ENCODE peak calls at places on chromosome 2, in five cellular contexts. R, B, O, S and Y are unnamed samples.

GRCh38 chr2:128196026-128196822 is 105.2 kb downstream of the UGGT1 start:
- DNase-seq in S (no peak), O (no peak), R (peak), B (no peak), Y (no peak)

GRCh38 chr2:31382452-31383120 is 32.0 kb downstream of the XDH start:
- DNase-seq in O (no peak), S (no peak), R (peak), B (no peak), Y (peak)

GRCh38 chr2:14451312-14451711 is 181.2 kb upstream of the LRATD1 start:
- DNase-seq in B (no peak), S (no peak), O (no peak), R (no peak), Y (no peak)

GRCh38 chr2:183404392-183404791 is 280.1 kb downstream of the NUP35 start:
- DNase-seq in S (peak), O (no peak), B (no peak), R (no peak), Y (no peak)

GRCh38 chr2:18949871-18950597 is 360.7 kb upstream of the NT5C1B start:
- DNase-seq in R (peak), S (no peak), O (no peak), B (no peak), Y (no peak)

GRCh38 chr2:239959059-239959971 is 65.8 kb downstream of the NDUFA10 start:
- DNase-seq in B (no peak), O (no peak), R (no peak), S (no peak), Y (no peak)

GRCh38 chr2:109195193-109196045 is 66.4 kb downstream of the SH3RF3 start:
- DNase-seq in O (peak), B (no peak), R (no peak), S (peak), Y (no peak)

GRCh38 chr2:237677951-237678481 is 50.6 kb downstream of the LRRFIP1 start:
- DNase-seq in B (no peak), R (peak), O (no peak), S (peak), Y (no peak)

GRCh38 chr2:20599861-20600461 is 50.9 kb downstream of the HS1BP3 start:
- DNase-seq in O (no peak), B (no peak), S (peak), R (no peak), Y (peak)

DNA sequence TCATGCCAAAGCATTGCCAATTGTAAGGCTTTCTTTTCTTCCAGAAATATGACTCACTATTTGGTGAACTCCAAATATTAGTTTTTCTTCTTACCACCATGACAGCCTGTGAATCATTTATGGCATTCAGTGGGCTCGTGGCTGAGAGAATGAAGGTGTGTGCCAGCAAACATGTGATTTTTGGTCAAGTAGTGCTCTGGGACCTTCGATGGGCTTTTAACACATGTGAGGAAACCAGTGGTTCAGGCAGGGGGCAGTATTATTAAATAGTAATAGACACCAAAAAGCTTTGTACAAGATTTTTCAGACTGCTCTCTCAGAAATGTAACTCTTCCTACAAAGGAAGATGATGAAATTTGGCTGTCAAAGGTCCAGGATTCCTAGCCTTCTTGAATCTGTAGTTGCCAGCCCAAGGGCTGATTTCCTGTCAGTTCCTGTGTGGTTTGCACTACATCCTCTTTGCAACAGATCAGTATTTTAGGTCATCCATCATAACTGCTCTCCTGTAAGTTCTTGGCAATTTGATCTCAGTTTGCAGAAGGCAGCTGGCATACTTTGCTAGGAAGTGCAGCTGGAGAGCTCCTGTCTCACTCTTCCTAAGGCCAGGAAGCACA is 64.3 kb downstream of the BABAM2 start:
- DNase-seq in R (peak), S (no peak), B (no peak), O (peak), Y (peak)
- TF ChIP-seq CTCF in R (peak), S (peak), B (no peak), O (peak), Y (no peak)

DNA sequence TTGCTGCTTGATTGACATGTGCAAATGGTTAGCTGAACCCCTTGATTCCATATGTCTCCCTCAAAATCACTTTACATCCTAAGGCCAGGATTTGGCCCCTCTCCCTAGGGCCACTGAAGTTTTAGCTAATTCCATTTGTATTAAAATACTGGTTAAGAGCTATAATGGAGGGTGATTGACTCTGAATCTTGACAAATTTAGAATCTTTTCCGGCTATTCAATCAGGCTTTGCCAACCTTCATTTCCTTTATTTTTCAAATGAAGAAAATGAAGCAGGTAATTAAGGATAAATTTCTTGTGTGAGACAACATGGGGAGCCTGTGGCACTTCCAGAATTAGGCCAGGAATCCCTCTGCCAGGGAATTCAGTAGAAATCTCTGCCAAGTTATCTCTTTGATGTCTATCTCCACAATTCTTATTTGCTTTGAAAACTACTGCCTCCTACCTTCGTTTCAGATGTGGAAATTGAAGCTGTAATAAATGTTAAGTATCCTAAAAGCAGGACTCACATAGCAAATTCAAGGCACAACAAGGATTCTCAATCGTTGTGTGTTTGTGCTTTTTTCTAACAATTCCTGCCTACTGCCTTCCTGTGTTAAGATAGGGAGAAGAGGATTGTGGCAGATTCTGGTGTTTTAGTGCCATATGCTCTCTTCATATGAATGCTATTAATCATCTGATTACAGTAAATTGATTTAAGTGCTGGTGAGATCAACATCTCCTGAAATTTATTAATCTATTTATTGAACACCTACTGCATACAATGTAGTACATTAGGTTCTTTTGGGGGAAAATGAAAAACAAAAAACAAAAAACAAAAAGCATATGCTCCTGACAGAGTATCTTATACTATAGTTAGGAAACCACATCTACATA is 47.8 kb upstream of the MAP4K3 start:
- DNase-seq in S (no peak), R (no peak), B (no peak), O (no peak), Y (no peak)
- H3K27ac ChIP-seq in S (no peak), R (no peak), B (no peak), O (no peak), Y (no peak)

GRCh38 chr2:54724560-54725342 is 1.3 kb downstream of the EML6 start:
- DNase-seq in R (no peak), S (peak), O (no peak), B (no peak), Y (no peak)

GRCh38 chr2:54724150-54724559 is 693 bp downstream of the EML6 start:
- DNase-seq in O (no peak), S (no peak), R (no peak), B (no peak), Y (no peak)

GRCh38 chr2:54722641-54723299 is 692 bp upstream of the EML6 start:
- DNase-seq in R (no peak), O (no peak), S (no peak), B (no peak), Y (no peak)

GRCh38 chr2:54725343-54726099 is 2.1 kb downstream of the EML6 start:
- DNase-seq in B (no peak), R (no peak), O (no peak), S (no peak), Y (no peak)

DNA sequence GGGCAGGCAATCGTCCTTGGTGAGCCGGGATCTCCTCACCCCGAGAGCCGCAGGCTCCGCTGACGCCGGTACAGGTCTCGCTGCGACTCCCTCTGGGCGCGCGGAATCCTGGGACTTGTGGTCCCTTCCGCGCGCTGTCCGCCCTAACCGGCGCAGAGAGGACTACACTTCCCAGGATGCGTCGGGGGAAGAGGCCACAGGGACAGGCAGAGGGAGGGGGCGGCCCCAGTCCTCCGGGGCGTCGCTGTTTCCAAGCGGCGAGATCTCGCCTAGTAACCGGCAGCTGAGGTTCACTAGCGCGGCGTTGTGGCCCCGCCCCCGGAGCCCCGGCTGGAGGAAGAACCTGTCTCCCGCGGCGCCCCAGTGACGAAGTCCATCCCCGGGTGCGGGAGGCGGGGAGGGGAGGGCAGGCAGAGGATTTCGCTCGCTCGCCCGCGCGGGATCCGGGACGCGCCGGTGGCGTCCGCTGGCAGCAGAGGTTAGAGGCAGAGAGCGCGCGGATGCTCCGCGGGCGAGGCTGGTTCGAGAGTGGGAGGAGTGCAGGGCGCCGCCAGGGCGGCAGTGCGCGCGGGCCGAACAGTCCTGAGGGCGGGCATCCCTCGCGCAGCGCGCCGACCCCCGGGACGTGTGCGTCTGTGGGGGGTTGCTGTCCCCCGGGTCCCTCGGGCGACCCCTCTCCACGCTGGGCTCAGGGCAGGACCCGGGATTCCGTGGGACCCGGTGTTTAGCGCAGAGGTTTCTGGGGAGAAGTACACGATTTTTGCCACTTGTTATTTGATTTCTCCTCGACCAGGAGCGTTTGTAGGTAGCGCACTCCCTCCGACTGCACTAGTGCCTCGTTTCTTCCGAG is at the start of gene EML6:
- DNase-seq in O (peak), B (peak), R (peak), S (peak), Y (peak)
- TF ChIP-seq CTCF in O (peak), B (peak), R (peak), S (peak), Y (no peak)

GRCh38 chr2:42877532-42877931 is 85.1 kb upstream of the HAAO start:
- DNase-seq in S (no peak), R (no peak), B (no peak), O (no peak), Y (no peak)
- H3K27ac ChIP-seq in S (peak), R (no peak), B (no peak), O (peak), Y (no peak)

DNA sequence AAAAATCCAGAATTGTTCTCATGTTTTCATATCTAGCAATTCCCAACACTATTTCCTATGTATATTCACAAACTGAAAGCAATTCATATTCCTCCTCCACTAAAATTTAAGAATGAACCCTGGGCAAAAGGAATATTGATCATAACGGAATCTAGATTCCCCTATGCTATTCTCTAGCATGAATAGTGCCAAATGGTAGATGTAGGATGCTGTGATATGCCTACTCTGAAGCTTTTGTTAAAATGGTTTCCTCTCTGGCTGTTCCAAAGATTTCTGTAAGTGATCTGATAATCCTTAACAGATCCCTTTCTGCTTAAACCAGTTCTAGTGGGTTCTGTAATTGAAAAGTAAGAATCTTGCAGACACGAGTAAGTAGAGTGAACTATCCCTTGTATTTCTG is 298.0 kb upstream of the TANK start:
- DNase-seq in R (no peak), S (no peak), B (no peak), O (no peak), Y (no peak)
- TF ChIP-seq CTCF in R (no peak), S (no peak), B (no peak), O (no peak), Y (no peak)

GRCh38 chr2:213080969-213081617 is 70.3 kb downstream of the IKZF2 start:
- DNase-seq in B (no peak), R (no peak), O (no peak), S (no peak), Y (no peak)
- H3K27ac ChIP-seq in B (no peak), R (no peak), O (no peak), S (no peak), Y (no peak)

DNA sequence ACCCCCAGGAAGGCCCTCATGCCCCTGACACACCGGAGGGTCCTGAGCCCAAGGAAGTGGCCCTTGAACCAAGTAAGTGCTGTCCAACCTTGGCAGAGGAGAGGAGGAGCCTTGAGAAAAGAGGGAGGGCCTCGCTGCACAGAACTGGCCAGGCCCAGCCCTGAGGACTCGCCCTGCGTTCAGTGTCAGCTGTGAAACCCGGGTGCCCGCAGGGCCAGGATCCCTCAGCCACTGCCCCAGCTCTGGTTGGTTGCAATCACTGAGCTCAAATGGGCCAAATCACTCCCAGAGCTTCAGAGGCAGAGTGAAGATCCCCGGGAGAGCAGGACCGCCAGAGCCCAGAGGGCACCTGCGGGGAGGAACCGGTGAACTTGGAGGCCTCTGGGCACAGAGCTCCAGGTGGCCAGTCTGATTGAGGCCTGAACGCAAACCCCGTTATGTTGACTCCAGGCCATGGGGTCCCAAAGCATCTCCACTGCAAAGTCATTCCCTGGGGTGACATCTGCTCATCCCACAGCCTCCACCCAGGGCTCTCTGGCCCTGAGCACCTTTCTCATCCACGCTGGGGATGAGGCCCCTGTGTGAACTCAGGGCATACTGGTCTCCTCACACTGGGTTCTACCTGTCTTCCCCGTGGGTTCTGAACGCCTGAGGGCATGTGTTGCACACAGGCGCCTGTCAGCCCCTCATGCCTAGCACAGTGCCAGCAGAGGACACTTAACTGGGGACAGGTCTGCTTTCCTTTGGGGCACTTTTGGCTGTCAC is 11.9 kb downstream of the GBX2 start:
- DNase-seq in B (no peak), S (peak), R (no peak), O (no peak), Y (peak)
- TF ChIP-seq CTCF in B (no peak), S (no peak), R (no peak), O (no peak), Y (no peak)